ENCODE peak calls at places on chromosome 15, in five cellular contexts. S, F, D, M and E are unnamed samples.

GRCh38 chr15:91127236-91127914 is 27.3 kb downstream of the SV2B start:
- DNase-seq in S (no peak), F (no peak), D (no peak), M (no peak), E (no peak)

GRCh38 chr15:36284911-36285310 is 294.5 kb upstream of the CDIN1 start:
- DNase-seq in S (no peak), F (no peak), D (no peak), M (no peak), E (no peak)

GRCh38 chr15:96200357-96200972 is 130.0 kb upstream of the NR2F2 start:
- DNase-seq in S (no peak), F (no peak), D (no peak), M (no peak), E (no peak)

GRCh38 chr15:99264125-99264524 is 12.8 kb downstream of the LRRC28 start:
- DNase-seq in S (no peak), F (no peak), D (no peak), M (no peak), E (no peak)

GRCh38 chr15:78873796-78874761 is 1.4 kb downstream of the MORF4L1 start:
- DNase-seq in S (no peak), F (no peak), D (no peak), M (peak; percentile 71), E (no peak)

GRCh38 chr15:74022706-74023470 is 28.4 kb downstream of the PML start:
- DNase-seq in S (no peak), F (no peak), D (no peak), M (no peak), E (no peak)

GRCh38 chr15:65998486-65998885 is 129.2 kb downstream of the RAB11A start:
- DNase-seq in S (no peak), F (no peak), D (no peak), M (no peak), E (no peak)

GRCh38 chr15:54208786-54209185 is 230.5 kb downstream of the UNC13C start:
- DNase-seq in S (no peak), F (no peak), D (no peak), M (no peak), E (no peak)

GRCh38 chr15:45183511-45183910 is 4.3 kb downstream of the SHF start:
- DNase-seq in S (no peak), F (no peak), D (no peak), M (no peak), E (no peak)

GRCh38 chr15:40029979-40030893 is 8.7 kb downstream of the SRP14 start:
- DNase-seq in S (no peak), F (no peak), D (peak; percentile 50), M (peak; percentile 59), E (peak; percentile 25)

GRCh38 chr15:28876131-28876844 is 9.5 kb upstream of the APBA2 start:
- DNase-seq in S (no peak), F (no peak), D (no peak), M (no peak), E (no peak)

GRCh38 chr15:73630030-73630429 is 3.2 kb downstream of the NPTN start:
- DNase-seq in S (no peak), F (no peak), D (peak; percentile 43), M (peak; percentile 12), E (no peak)

GRCh38 chr15:96625251-96625650 is 294.8 kb downstream of the NR2F2 start:
- DNase-seq in S (no peak), F (no peak), D (no peak), M (no peak), E (no peak)

GRCh38 chr15:32861741-32862140 is 143.9 kb downstream of the GREM1 start:
- DNase-seq in S (no peak), F (no peak), D (no peak), M (no peak), E (no peak)

GRCh38 chr15:31277335-31278055 is 49.1 kb upstream of the KLF13 start:
- DNase-seq in S (no peak), F (no peak), D (no peak), M (no peak), E (no peak)

GRCh38 chr15:36332301-36332700 is 247.1 kb upstream of the CDIN1 start:
- DNase-seq in S (no peak), F (no peak), D (no peak), M (no peak), E (no peak)

GRCh38 chr15:66356069-66356358 is 471 bp downstream of the TIPIN start:
- DNase-seq in S (no peak), F (no peak), D (no peak), M (no peak), E (no peak)

GRCh38 chr15:71804695-71805470 is 5.5 kb upstream of the NR2E3 start:
- DNase-seq in S (no peak), F (no peak), D (no peak), M (no peak), E (no peak)

DNA sequence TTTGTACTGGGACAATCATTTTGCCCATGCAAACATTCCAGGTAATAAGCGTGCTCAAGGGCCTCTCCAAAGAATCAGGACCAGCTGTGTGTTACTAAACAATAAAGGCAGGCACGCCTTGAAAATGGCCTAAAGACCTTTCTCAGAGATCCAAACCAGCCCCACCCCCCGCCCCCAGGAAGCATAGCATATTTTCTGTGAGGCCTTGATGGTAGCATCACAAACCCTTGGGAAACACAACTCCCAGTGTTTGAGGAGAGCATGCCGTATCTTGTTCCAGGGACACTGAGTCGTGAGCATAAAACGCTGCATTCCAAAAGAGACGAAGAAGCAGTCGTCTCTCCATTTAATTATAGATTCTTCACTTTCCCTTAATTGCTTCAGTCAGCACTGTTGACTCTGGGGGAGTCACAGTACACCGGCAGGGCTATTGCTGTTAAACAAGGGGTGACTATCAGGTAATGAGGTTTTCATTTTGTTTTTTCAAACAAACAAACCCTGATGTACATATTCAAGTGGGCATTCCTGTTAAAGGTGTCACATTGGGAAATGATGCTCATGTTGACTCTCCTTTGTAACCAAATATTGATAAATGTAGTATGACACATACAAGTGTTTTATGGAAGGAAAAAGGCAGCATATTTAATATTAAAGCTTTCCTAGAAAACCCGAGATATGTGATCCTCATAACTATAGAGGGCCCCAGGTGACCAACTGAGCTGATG is 4.4 kb upstream of the TPM1 start:
- DNase-seq in S (no peak), F (no peak), D (no peak), M (no peak), E (no peak)
- H3K27ac ChIP-seq in S (peak overlapping the region; percentile 23), F (no peak overlapping the region), D (no peak overlapping the region), M (no peak overlapping the region), E (no peak overlapping the region)

GRCh38 chr15:88913850-88914169 is 631 bp upstream of the MFGE8 start:
- DNase-seq in S (peak; percentile 62), F (no peak), D (no peak), M (no peak), E (no peak)

GRCh38 chr15:88917764-88918163 is 4.6 kb upstream of the MFGE8 start:
- DNase-seq in S (no peak), F (no peak), D (no peak), M (peak; percentile 52), E (no peak)

GRCh38 chr15:88915354-88915753 is 2.2 kb upstream of the MFGE8 start:
- DNase-seq in S (no peak), F (no peak), D (no peak), M (no peak), E (no peak)

GRCh38 chr15:88920186-88920891 is 7.2 kb upstream of the MFGE8 start:
- DNase-seq in S (no peak), F (no peak), D (no peak), M (peak; percentile 79), E (no peak)

GRCh38 chr15:88918738-88919137 is 5.6 kb upstream of the MFGE8 start:
- DNase-seq in S (no peak), F (peak; percentile 75), D (no peak), M (no peak), E (peak; percentile 12)
- TF ChIP-seq MYC in S (no peak), F (no peak), D (no peak), M (no peak), E (no peak)

GRCh38 chr15:60408438-60409105 is 10.8 kb upstream of the ANXA2 start:
- DNase-seq in S (peak; percentile 86), F (no peak), D (peak; percentile 16), M (no peak), E (peak; percentile 78)
- H3K27ac ChIP-seq in S (peak overlapping the region; percentile 90), F (no peak overlapping the region), D (no peak overlapping the region), M (no peak overlapping the region), E (peak overlapping the region; percentile 62)

DNA sequence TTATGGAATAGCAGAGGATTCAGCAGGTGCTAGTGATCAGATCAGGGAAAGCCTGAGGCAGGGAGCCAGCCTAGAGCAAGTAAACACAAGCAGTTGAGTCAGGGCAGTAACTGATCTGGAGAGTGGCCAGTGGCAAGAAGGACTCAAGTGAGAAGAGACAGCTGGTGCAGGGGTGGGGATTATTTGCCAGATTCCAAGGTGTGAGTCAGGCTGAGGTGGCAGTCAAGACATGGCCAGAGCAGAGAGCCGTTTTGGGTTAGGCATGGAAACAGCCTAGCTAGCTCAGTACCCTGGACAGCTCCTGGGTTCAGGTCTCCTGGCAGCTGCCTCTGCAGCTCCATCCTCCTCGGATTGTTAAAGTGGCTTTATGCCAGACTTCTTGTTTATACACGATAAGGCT is 281.9 kb upstream of the ONECUT1 start:
- DNase-seq in S (peak; percentile 65), F (no peak), D (peak; percentile 35), M (peak; percentile 12), E (peak; percentile 2)
- TF ChIP-seq MYC in S (no peak), F (no peak), D (no peak), M (no peak), E (no peak)

DNA sequence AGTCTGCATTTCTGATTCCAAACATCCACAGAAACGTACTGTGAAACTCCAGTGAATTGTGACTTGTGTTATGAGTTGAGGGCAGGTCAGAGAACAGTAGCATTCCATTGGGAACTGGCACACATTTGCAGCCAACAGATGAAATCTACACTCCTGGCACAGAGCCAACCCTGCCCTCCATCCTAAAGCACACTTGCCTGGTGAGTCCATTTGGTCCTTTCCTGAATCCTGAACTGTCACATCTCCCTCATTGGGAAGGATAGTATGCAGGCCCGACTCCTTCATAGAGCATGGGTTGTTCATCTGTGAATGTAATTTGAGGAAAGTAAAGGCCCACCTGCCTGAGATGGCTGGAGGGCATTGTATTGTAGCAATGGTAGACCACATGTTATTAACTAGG is 314.3 kb upstream of the RASGRP1 start:
- DNase-seq in S (no peak), F (no peak), D (no peak), M (no peak), E (peak; percentile 41)
- H3K27ac ChIP-seq in S (peak overlapping the region; percentile 73), F (no peak overlapping the region), D (no peak overlapping the region), M (no peak overlapping the region), E (no peak overlapping the region)

GRCh38 chr15:89116404-89116803 is 28.1 kb downstream of the ABHD2 start:
- DNase-seq in S (no peak), F (no peak), D (no peak), M (no peak), E (no peak)

GRCh38 chr15:89117790-89118189 is 29.5 kb downstream of the ABHD2 start:
- DNase-seq in S (no peak), F (no peak), D (no peak), M (no peak), E (no peak)

GRCh38 chr15:89119489-89120478 is 31.5 kb downstream of the ABHD2 start:
- DNase-seq in S (peak; percentile 91), F (no peak), D (peak; percentile 51), M (no peak), E (peak; percentile 85)

GRCh38 chr15:89121414-89121813 is 33.2 kb downstream of the ABHD2 start:
- DNase-seq in S (no peak), F (no peak), D (peak; percentile 78), M (no peak), E (no peak)

DNA sequence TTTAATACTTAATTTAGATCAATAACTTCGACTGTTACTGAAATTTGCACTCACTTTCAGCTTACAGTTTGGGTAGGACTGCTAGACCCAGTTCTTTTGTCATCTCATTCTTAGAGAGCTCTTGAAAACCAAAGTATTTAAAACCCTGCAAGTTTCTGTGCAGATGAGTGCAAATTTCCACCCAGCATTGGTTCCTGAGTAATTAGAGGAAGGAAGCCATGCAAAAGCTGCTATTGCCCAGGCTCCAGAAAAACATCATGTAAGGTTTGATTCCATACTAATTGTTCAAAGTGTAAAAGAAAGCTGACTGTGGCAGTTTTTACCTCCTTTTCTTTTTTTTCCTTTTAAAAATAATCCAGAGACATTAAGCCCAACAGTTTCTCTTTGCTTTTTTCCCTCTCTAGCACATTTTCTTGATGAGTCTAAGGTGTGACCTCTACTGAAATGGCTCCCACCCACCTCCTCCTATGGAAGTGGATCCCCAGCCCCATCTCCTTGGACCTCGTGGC is 30.3 kb downstream of the ABHD2 start:
- DNase-seq in S (no peak), F (no peak), D (no peak), M (no peak), E (peak; percentile 64)
- TF ChIP-seq MYC in S (no peak), F (no peak), D (no peak), M (no peak), E (no peak)